ENCODE peak calls at places on chromosome 21, in five cellular contexts. E, U, I, D and R are unnamed samples.

GRCh38 chr21:37797403-37797802 is 118.9 kb downstream of the KCNJ6 start:
- DNase-seq in E (no peak), U (no peak), I (no peak), D (no peak), R (no peak)

GRCh38 chr21:46056450-46056903 is 41.4 kb upstream of the COL6A2 start:
- DNase-seq in E (peak; percentile 86), U (no peak), I (no peak), D (peak; percentile 49), R (no peak)

GRCh38 chr21:34973685-34974084 is 75.4 kb downstream of the RUNX1 start:
- DNase-seq in E (no peak), U (no peak), I (no peak), D (no peak), R (no peak)

GRCh38 chr21:46555678-46556077 is 49.2 kb downstream of the S100B start:
- DNase-seq in E (no peak), U (no peak), I (no peak), D (no peak), R (no peak)

GRCh38 chr21:41758550-41758949 is 8.3 kb downstream of the RIPK4 start:
- DNase-seq in E (no peak), U (no peak), I (no peak), D (no peak), R (no peak)

GRCh38 chr21:37921091-37921490 is 4.8 kb upstream of the KCNJ6 start:
- DNase-seq in E (peak; percentile 32), U (no peak), I (no peak), D (no peak), R (no peak)

GRCh38 chr21:15826147-15826780 is 96.5 kb downstream of the USP25 start:
- DNase-seq in E (peak; percentile 32), U (no peak), I (peak; percentile 8), D (peak; percentile 55), R (no peak)

GRCh38 chr21:42081138-42081537 is 10.0 kb downstream of the UMODL1 start:
- DNase-seq in E (no peak), U (no peak), I (no peak), D (no peak), R (no peak)

GRCh38 chr21:15015622-15016471 is 49.0 kb downstream of the NRIP1 start:
- DNase-seq in E (peak; percentile 94), U (no peak), I (no peak), D (no peak), R (no peak)

GRCh38 chr21:20701235-20701634 is 297.0 kb upstream of the NCAM2 start:
- DNase-seq in E (no peak), U (no peak), I (no peak), D (no peak), R (no peak)

GRCh38 chr21:42862774-42863503 is 16.4 kb downstream of the WDR4 start:
- DNase-seq in E (no peak), U (no peak), I (no peak), D (no peak), R (no peak)

GRCh38 chr21:46411691-46412090 is 47.0 kb upstream of the DIP2A start:
- DNase-seq in E (no peak), U (no peak), I (no peak), D (no peak), R (no peak)

GRCh38 chr21:16891821-16892220 is 621.0 kb upstream of the CXADR start:
- DNase-seq in E (peak; percentile 54), U (no peak), I (no peak), D (no peak), R (no peak)

GRCh38 chr21:36703123-36703522 is 4.2 kb downstream of the SIM2 start:
- DNase-seq in E (no peak), U (no peak), I (no peak), D (no peak), R (no peak)